ENCODE peak calls at places on chromosomes 13 and 19, in nine cellular contexts. One of them, this sample, is unnamed.
A peak's percentile ranks its signal among the peaks of the same experiment; 100 is the strongest.

GRCh38 chr19:3459322-3459881 is 20.9 kb downstream of the SMIM24 start:
- DNase-seq in EL: peak; percentile 66
- DNase-seq in Panc1: no peak
- DNase-seq in nephron progenitor cell: no peak
- DNase-seq in A172: peak; percentile 93
- DNase-seq in AG08396: peak; percentile 96
- DNase-seq in activated CD4-positive, CD25-positive, alpha-beta regulatory T cell treated with anti-CD3 and anti-CD28 coated beads, Interleukin-2, amount 50 U/mL, for 16 hours: no peak
- DNase-seq in NCI-H510A: no peak
- DNase-seq in glutamatergic neuron: no peak
- DNase-seq in this sample: no peak

GRCh38 chr13:21234537-21234936 is 58.1 kb downstream of the MRPL57 start:
- DNase-seq in EL: peak; percentile 68
- DNase-seq in Panc1: no peak
- DNase-seq in nephron progenitor cell: peak; percentile 62
- DNase-seq in A172: peak; percentile 22
- DNase-seq in AG08396: no peak
- DNase-seq in activated CD4-positive, CD25-positive, alpha-beta regulatory T cell treated with anti-CD3 and anti-CD28 coated beads, Interleukin-2, amount 50 U/mL, for 16 hours: no peak
- DNase-seq in NCI-H510A: no peak
- DNase-seq in glutamatergic neuron: peak; percentile 22
- DNase-seq in this sample: no peak

GRCh38 chr13:114151565-114152284 is 19.3 kb upstream of the RASA3 start:
- DNase-seq in EL: no peak
- DNase-seq in Panc1: no peak
- DNase-seq in nephron progenitor cell: no peak
- DNase-seq in A172: peak; percentile 37
- DNase-seq in AG08396: no peak
- DNase-seq in activated CD4-positive, CD25-positive, alpha-beta regulatory T cell treated with anti-CD3 and anti-CD28 coated beads, Interleukin-2, amount 50 U/mL, for 16 hours: no peak
- DNase-seq in NCI-H510A: peak; percentile 53
- DNase-seq in glutamatergic neuron: no peak
- DNase-seq in this sample: no peak

GRCh38 chr19:8363803-8364771 is at the start of gene ANGPTL4:
- DNase-seq in EL: peak; percentile 70
- DNase-seq in Panc1: no peak
- DNase-seq in nephron progenitor cell: peak; percentile 74
- DNase-seq in A172: no peak
- DNase-seq in AG08396: peak; percentile 85
- DNase-seq in activated CD4-positive, CD25-positive, alpha-beta regulatory T cell treated with anti-CD3 and anti-CD28 coated beads, Interleukin-2, amount 50 U/mL, for 16 hours: peak; percentile 2
- DNase-seq in NCI-H510A: no peak
- DNase-seq in glutamatergic neuron: peak; percentile 64
- DNase-seq in this sample: peak; percentile 68

GRCh38 chr13:48043789-48044503 is 6.4 kb downstream of the NUDT15 start:
- DNase-seq in EL: peak; percentile 66
- DNase-seq in Panc1: no peak
- DNase-seq in nephron progenitor cell: no peak
- DNase-seq in A172: no peak
- DNase-seq in AG08396: peak; percentile 50
- DNase-seq in activated CD4-positive, CD25-positive, alpha-beta regulatory T cell treated with anti-CD3 and anti-CD28 coated beads, Interleukin-2, amount 50 U/mL, for 16 hours: no peak
- DNase-seq in NCI-H510A: no peak
- DNase-seq in glutamatergic neuron: no peak
- DNase-seq in this sample: no peak

GRCh38 chr19:34364830-34365462 is at the start of gene GPI:
- DNase-seq in EL: peak; percentile 64
- DNase-seq in Panc1: no peak
- DNase-seq in nephron progenitor cell: peak; percentile 68
- DNase-seq in A172: peak; percentile 53
- DNase-seq in AG08396: peak; percentile 85
- DNase-seq in activated CD4-positive, CD25-positive, alpha-beta regulatory T cell treated with anti-CD3 and anti-CD28 coated beads, Interleukin-2, amount 50 U/mL, for 16 hours: peak; percentile 48
- DNase-seq in NCI-H510A: peak; percentile 64
- DNase-seq in glutamatergic neuron: peak; percentile 62
- DNase-seq in this sample: peak; percentile 69

GRCh38 chr19:35908977-35909683 is 1.0 kb upstream of the TYROBP start:
- DNase-seq in EL: no peak
- DNase-seq in Panc1: no peak
- DNase-seq in nephron progenitor cell: no peak
- DNase-seq in A172: no peak
- DNase-seq in AG08396: no peak
- DNase-seq in activated CD4-positive, CD25-positive, alpha-beta regulatory T cell treated with anti-CD3 and anti-CD28 coated beads, Interleukin-2, amount 50 U/mL, for 16 hours: no peak
- DNase-seq in NCI-H510A: no peak
- DNase-seq in glutamatergic neuron: no peak
- DNase-seq in this sample: no peak

GRCh38 chr19:2625434-2625833 is 77.1 kb downstream of the GNG7 start:
- DNase-seq in EL: no peak
- DNase-seq in Panc1: no peak
- DNase-seq in nephron progenitor cell: no peak
- DNase-seq in A172: no peak
- DNase-seq in AG08396: no peak
- DNase-seq in activated CD4-positive, CD25-positive, alpha-beta regulatory T cell treated with anti-CD3 and anti-CD28 coated beads, Interleukin-2, amount 50 U/mL, for 16 hours: no peak
- DNase-seq in NCI-H510A: no peak
- DNase-seq in glutamatergic neuron: no peak
- DNase-seq in this sample: no peak

GRCh38 chr13:67224148-67224846 is 5.8 kb downstream of the PCDH9 start:
- DNase-seq in EL: peak; percentile 71
- DNase-seq in Panc1: no peak
- DNase-seq in nephron progenitor cell: peak; percentile 62
- DNase-seq in A172: peak; percentile 46
- DNase-seq in AG08396: peak; percentile 53
- DNase-seq in activated CD4-positive, CD25-positive, alpha-beta regulatory T cell treated with anti-CD3 and anti-CD28 coated beads, Interleukin-2, amount 50 U/mL, for 16 hours: no peak
- DNase-seq in NCI-H510A: peak; percentile 32
- DNase-seq in glutamatergic neuron: peak; percentile 68
- DNase-seq in this sample: peak; percentile 43

GRCh38 chr13:65133094-65133493 is 2097.0 kb downstream of the PCDH9 start:
- DNase-seq in EL: no peak
- DNase-seq in Panc1: no peak
- DNase-seq in nephron progenitor cell: no peak
- DNase-seq in A172: peak; percentile 47
- DNase-seq in AG08396: no peak
- DNase-seq in activated CD4-positive, CD25-positive, alpha-beta regulatory T cell treated with anti-CD3 and anti-CD28 coated beads, Interleukin-2, amount 50 U/mL, for 16 hours: no peak
- DNase-seq in NCI-H510A: no peak
- DNase-seq in glutamatergic neuron: no peak
- DNase-seq in this sample: peak; percentile 28

GRCh38 chr19:13579388-13580060 is 73.2 kb upstream of the CACNA1A start:
- DNase-seq in EL: peak; percentile 35
- DNase-seq in Panc1: no peak
- DNase-seq in nephron progenitor cell: no peak
- DNase-seq in A172: no peak
- DNase-seq in AG08396: peak; percentile 28
- DNase-seq in activated CD4-positive, CD25-positive, alpha-beta regulatory T cell treated with anti-CD3 and anti-CD28 coated beads, Interleukin-2, amount 50 U/mL, for 16 hours: no peak
- DNase-seq in NCI-H510A: no peak
- DNase-seq in glutamatergic neuron: no peak
- DNase-seq in this sample: no peak

GRCh38 chr19:17405250-17406038 is at the start of gene BST2:
- DNase-seq in EL: peak; percentile 93
- DNase-seq in Panc1: no peak
- DNase-seq in nephron progenitor cell: no peak
- DNase-seq in A172: peak; percentile 64
- DNase-seq in AG08396: peak; percentile 62
- DNase-seq in activated CD4-positive, CD25-positive, alpha-beta regulatory T cell treated with anti-CD3 and anti-CD28 coated beads, Interleukin-2, amount 50 U/mL, for 16 hours: no peak
- DNase-seq in NCI-H510A: no peak
- DNase-seq in glutamatergic neuron: no peak
- DNase-seq in this sample: no peak

GRCh38 chr13:94031609-94032008 is 447.9 kb downstream of the DCT start:
- DNase-seq in EL: no peak
- DNase-seq in Panc1: no peak
- DNase-seq in nephron progenitor cell: no peak
- DNase-seq in A172: no peak
- DNase-seq in AG08396: no peak
- DNase-seq in activated CD4-positive, CD25-positive, alpha-beta regulatory T cell treated with anti-CD3 and anti-CD28 coated beads, Interleukin-2, amount 50 U/mL, for 16 hours: no peak
- DNase-seq in NCI-H510A: no peak
- DNase-seq in glutamatergic neuron: no peak
- DNase-seq in this sample: no peak

GRCh38 chr19:52336117-52336811 is at the start of gene ZNF610:
- DNase-seq in EL: peak; percentile 86
- DNase-seq in Panc1: no peak
- DNase-seq in nephron progenitor cell: peak; percentile 85
- DNase-seq in A172: peak; percentile 39
- DNase-seq in AG08396: peak; percentile 95
- DNase-seq in activated CD4-positive, CD25-positive, alpha-beta regulatory T cell treated with anti-CD3 and anti-CD28 coated beads, Interleukin-2, amount 50 U/mL, for 16 hours: peak; percentile 73
- DNase-seq in NCI-H510A: peak; percentile 66
- DNase-seq in glutamatergic neuron: peak; percentile 89
- DNase-seq in this sample: peak; percentile 87

GRCh38 chr19:7642295-7643046 is 5.6 kb downstream of the STXBP2 start:
- DNase-seq in EL: no peak
- DNase-seq in Panc1: no peak
- DNase-seq in nephron progenitor cell: no peak
- DNase-seq in A172: no peak
- DNase-seq in AG08396: no peak
- DNase-seq in activated CD4-positive, CD25-positive, alpha-beta regulatory T cell treated with anti-CD3 and anti-CD28 coated beads, Interleukin-2, amount 50 U/mL, for 16 hours: no peak
- DNase-seq in NCI-H510A: no peak
- DNase-seq in glutamatergic neuron: no peak
- DNase-seq in this sample: no peak

GRCh38 chr13:99265823-99266426 is 7.7 kb upstream of the GPR18 start:
- DNase-seq in EL: peak; percentile 57
- DNase-seq in Panc1: peak; percentile 7
- DNase-seq in nephron progenitor cell: no peak
- DNase-seq in A172: peak; percentile 47
- DNase-seq in AG08396: peak; percentile 33
- DNase-seq in activated CD4-positive, CD25-positive, alpha-beta regulatory T cell treated with anti-CD3 and anti-CD28 coated beads, Interleukin-2, amount 50 U/mL, for 16 hours: no peak
- DNase-seq in NCI-H510A: peak; percentile 1
- DNase-seq in glutamatergic neuron: no peak
- DNase-seq in this sample: no peak

GRCh38 chr19:49887653-49888477 is 8.8 kb downstream of the IL4I1 start:
- DNase-seq in EL: no peak
- DNase-seq in Panc1: no peak
- DNase-seq in nephron progenitor cell: no peak
- DNase-seq in A172: no peak
- DNase-seq in AG08396: no peak
- DNase-seq in activated CD4-positive, CD25-positive, alpha-beta regulatory T cell treated with anti-CD3 and anti-CD28 coated beads, Interleukin-2, amount 50 U/mL, for 16 hours: no peak
- DNase-seq in NCI-H510A: peak; percentile 32
- DNase-seq in glutamatergic neuron: peak; percentile 21
- DNase-seq in this sample: no peak

GRCh38 chr13:98877466-98877865 is 100.4 kb downstream of the DOCK9 start:
- DNase-seq in EL: no peak
- DNase-seq in Panc1: no peak
- DNase-seq in nephron progenitor cell: no peak
- DNase-seq in A172: no peak
- DNase-seq in AG08396: no peak
- DNase-seq in activated CD4-positive, CD25-positive, alpha-beta regulatory T cell treated with anti-CD3 and anti-CD28 coated beads, Interleukin-2, amount 50 U/mL, for 16 hours: no peak
- DNase-seq in NCI-H510A: no peak
- DNase-seq in glutamatergic neuron: no peak
- DNase-seq in this sample: no peak

GRCh38 chr13:103022328-103022727 is 43.9 kb downstream of the SLC10A2 start:
- DNase-seq in EL: no peak
- DNase-seq in Panc1: no peak
- DNase-seq in nephron progenitor cell: no peak
- DNase-seq in A172: no peak
- DNase-seq in AG08396: no peak
- DNase-seq in activated CD4-positive, CD25-positive, alpha-beta regulatory T cell treated with anti-CD3 and anti-CD28 coated beads, Interleukin-2, amount 50 U/mL, for 16 hours: no peak
- DNase-seq in NCI-H510A: no peak
- DNase-seq in glutamatergic neuron: no peak
- DNase-seq in this sample: no peak

GRCh38 chr19:51729781-51730180 is 6.0 kb upstream of the HAS1 start:
- DNase-seq in EL: no peak
- DNase-seq in Panc1: no peak
- DNase-seq in nephron progenitor cell: no peak
- DNase-seq in A172: no peak
- DNase-seq in AG08396: no peak
- DNase-seq in activated CD4-positive, CD25-positive, alpha-beta regulatory T cell treated with anti-CD3 and anti-CD28 coated beads, Interleukin-2, amount 50 U/mL, for 16 hours: no peak
- DNase-seq in NCI-H510A: no peak
- DNase-seq in glutamatergic neuron: no peak
- DNase-seq in this sample: no peak

GRCh38 chr19:57321746-57322145 is 1.5 kb downstream of the ZNF543 start:
- DNase-seq in EL: no peak
- DNase-seq in Panc1: no peak
- DNase-seq in nephron progenitor cell: no peak
- DNase-seq in A172: no peak
- DNase-seq in AG08396: no peak
- DNase-seq in activated CD4-positive, CD25-positive, alpha-beta regulatory T cell treated with anti-CD3 and anti-CD28 coated beads, Interleukin-2, amount 50 U/mL, for 16 hours: no peak
- DNase-seq in NCI-H510A: no peak
- DNase-seq in glutamatergic neuron: no peak
- DNase-seq in this sample: no peak

GRCh38 chr19:57559008-57559403 is 657 bp downstream of the ZNF550 start:
- DNase-seq in EL: peak; percentile 48
- DNase-seq in Panc1: no peak
- DNase-seq in nephron progenitor cell: peak; percentile 23
- DNase-seq in A172: no peak
- DNase-seq in AG08396: peak; percentile 53
- DNase-seq in activated CD4-positive, CD25-positive, alpha-beta regulatory T cell treated with anti-CD3 and anti-CD28 coated beads, Interleukin-2, amount 50 U/mL, for 16 hours: no peak
- DNase-seq in NCI-H510A: no peak
- DNase-seq in glutamatergic neuron: peak; percentile 25
- DNase-seq in this sample: peak; percentile 18

This sample was measured in WTC11.